ENCODE peak calls at places on chromosome 21, in six cellular contexts. S is H9, H is trophoblast cell, P is IMR-90, Q is neuronal stem cell, B is H1. X is an unnamed sample.

GRCh38 chr21:29254550-29254949 is 44.2 kb upstream of the BACH1 start:
- DNase-seq in B (no peak), S (no peak), H (no peak), Q (no peak), P (no peak), X (no peak)

GRCh38 chr21:28794341-28794970 is 198.2 kb downstream of the LTN1 start:
- DNase-seq in Q (no peak), S (no peak), P (no peak), H (peak), B (no peak), X (no peak)

GRCh38 chr21:33817663-33818433 is 97.8 kb downstream of the ATP5PO start:
- DNase-seq in P (no peak), B (no peak), H (no peak), S (no peak), Q (no peak), X (no peak)

GRCh38 chr21:42336065-42336464 is 14.7 kb downstream of the TFF2 start:
- DNase-seq in Q (no peak), P (peak), S (peak), H (peak), B (peak), X (peak)

GRCh38 chr21:24514081-24514733 is 1093.1 kb downstream of the MRPL39 start:
- DNase-seq in Q (no peak), B (no peak), P (peak), S (no peak), H (peak), X (no peak)

GRCh38 chr21:17466166-17466565 is 46.7 kb upstream of the CXADR start:
- DNase-seq in B (no peak), H (peak), P (peak), Q (no peak), S (no peak), X (peak)

GRCh38 chr21:33452362-33452761 is 27.4 kb downstream of the TMEM50B start:
- DNase-seq in S (no peak), P (no peak), B (no peak), Q (no peak), H (no peak), X (no peak)

GRCh38 chr21:31924548-31924947 is 51.7 kb downstream of the HUNK start:
- DNase-seq in B (no peak), S (no peak), H (peak), P (no peak), Q (no peak), X (no peak)

GRCh38 chr21:25186278-25186677 is 421.0 kb downstream of the MRPL39 start:
- DNase-seq in H (no peak), P (no peak), Q (no peak), B (no peak), S (no peak), X (no peak)

GRCh38 chr21:34126691-34127090 is 53.3 kb downstream of the MRPS6 start:
- DNase-seq in H (no peak), S (no peak), B (no peak), P (peak), Q (no peak), X (peak)

GRCh38 chr21:43667191-43667904 is 8.0 kb downstream of the RRP1B start:
- DNase-seq in H (no peak), B (no peak), P (peak), Q (no peak), S (no peak), X (peak)
- H3K14ac ChIP-seq in H (no peak), B (no peak), P (no peak), Q (no peak), S (no peak), X (no peak)

DNA sequence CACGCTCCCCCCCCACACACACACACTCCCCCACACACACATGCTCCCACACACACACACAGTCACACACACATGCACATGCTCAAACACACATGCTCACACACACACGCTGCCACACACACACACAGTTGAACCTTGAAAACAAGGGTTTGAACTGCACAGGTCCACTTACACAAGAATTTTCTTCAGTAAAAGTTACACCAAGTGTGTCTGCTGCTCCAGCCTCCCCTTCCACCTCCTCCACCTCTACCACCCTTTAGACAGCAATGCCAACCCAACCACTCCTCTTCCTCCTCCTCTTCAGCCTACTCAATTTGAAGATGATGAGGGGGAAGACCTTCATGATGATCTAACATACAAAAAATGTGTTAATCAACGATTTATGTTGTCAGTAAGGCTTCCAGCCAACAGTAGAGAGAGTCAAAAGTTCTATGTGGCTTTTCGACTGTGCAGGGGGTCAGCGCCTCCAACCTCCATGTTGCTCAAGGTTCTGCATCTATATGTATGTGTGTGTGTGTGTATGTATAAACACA is 26.8 kb downstream of the HSF2BP start:
- DNase-seq in Q (no peak), H (no peak), P (no peak), S (no peak), B (no peak), X (no peak)
- H4K91ac ChIP-seq in Q (no peak), H (no peak), P (peak), S (no peak), B (no peak), X (peak)

GRCh38 chr21:46297311-46298082 is 11.4 kb downstream of the YBEY start:
- DNase-seq in H (no peak), Q (no peak), P (no peak), S (no peak), B (peak), X (no peak)
- H3K23ac ChIP-seq in H (no peak), Q (peak), P (no peak), S (no peak), B (no peak), X (no peak)

DNA sequence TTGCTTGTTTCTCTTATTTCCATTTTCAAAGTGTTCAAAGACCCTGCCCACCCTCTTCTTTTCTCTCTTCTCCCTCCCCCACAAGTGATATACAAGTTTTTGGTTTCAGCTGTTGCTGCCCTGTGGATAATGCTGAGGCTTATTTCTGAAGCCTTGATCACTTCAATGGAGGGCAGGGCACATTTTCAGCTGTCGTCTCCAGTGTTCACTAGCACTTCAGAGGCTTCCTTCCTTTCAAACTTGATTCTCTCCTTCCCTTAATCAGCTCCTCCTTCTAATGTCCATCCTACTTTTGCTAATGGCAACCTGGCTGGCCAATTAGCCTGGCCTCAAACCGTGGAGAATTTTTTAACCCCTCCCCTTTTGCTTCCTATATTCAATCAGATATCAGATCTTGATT is 435.8 kb upstream of the RUNX1 start:
- DNase-seq in B (no peak), Q (no peak), S (no peak), H (no peak), P (no peak), X (no peak)
- H3K14ac ChIP-seq in B (no peak), Q (no peak), S (no peak), H (no peak), P (no peak), X (no peak)